ENCODE peak calls at places on chromosomes 5 and 9, in nine cellular contexts. M, I, H, C, Z, Y, W, A and J are unnamed samples.

GRCh38 chr5:173775692-173776135 is 112.4 kb upstream of the CPEB4 start:
- DNase-seq in M (peak; percentile 52), I (no peak), H (no peak), C (no peak), Z (no peak), Y (no peak), W (no peak), A (no peak), J (no peak)

GRCh38 chr9:137751616-137752015 is 126.0 kb upstream of the CACNA1B start:
- DNase-seq in M (no peak), I (no peak), H (no peak), C (no peak), Z (no peak), Y (no peak), W (no peak), A (no peak), J (no peak)

GRCh38 chr9:99085949-99086948 is 18.7 kb upstream of the TGFBR1 start:
- DNase-seq in M (no peak), I (no peak), H (no peak), C (no peak), Z (no peak), Y (no peak), W (no peak), A (no peak), J (no peak)

GRCh38 chr9:35537898-35538297 is 48.0 kb downstream of the RUSC2 start:
- DNase-seq in M (no peak), I (no peak), H (no peak), C (no peak), Z (no peak), Y (no peak), W (no peak), A (no peak), J (no peak)

GRCh38 chr9:119060629-119061385 is 308.4 kb downstream of the BRINP1 start:
- DNase-seq in M (no peak), I (no peak), H (no peak), C (no peak), Z (no peak), Y (no peak), W (no peak), A (no peak), J (no peak)

GRCh38 chr9:110807956-110808598 is 139.5 kb downstream of the MUSK start:
- DNase-seq in M (no peak), I (no peak), H (no peak), C (no peak), Z (no peak), Y (no peak), W (no peak), A (no peak), J (no peak)

GRCh38 chr9:97487880-97488279 is 13.6 kb upstream of the TMOD1 start:
- DNase-seq in M (no peak), I (no peak), H (no peak), C (no peak), Z (no peak), Y (no peak), W (no peak), A (no peak), J (no peak)

GRCh38 chr9:87497604-87498045 is at the start of gene DAPK1:
- DNase-seq in M (no peak), I (peak; percentile 27), H (no peak), C (no peak), Z (peak; percentile 83), Y (no peak), W (no peak), A (no peak), J (no peak)

GRCh38 chr5:98755406-98755805 is 18.1 kb upstream of the RGMB start:
- DNase-seq in M (no peak), I (no peak), H (no peak), C (no peak), Z (no peak), Y (no peak), W (no peak), A (peak; percentile 81), J (no peak)